ENCODE peak calls at places on chromosome 14, in four cellular contexts. J is AG09309, G is endothelial cell, W is transverse colon. Z is an unnamed sample.

GRCh38 chr14:34971381-34971780 is 11.4 kb upstream of the SRP54 start:
- DNase-seq in J (no peak), G (no peak), W (no peak), Z (no peak)

GRCh38 chr14:103880334-103880985 is 33.1 kb upstream of the PPP1R13B start:
- DNase-seq in J (peak; percentile 31), G (no peak), W (peak; percentile 72), Z (peak; percentile 68)

GRCh38 chr14:74616996-74617700 is 5.1 kb upstream of the LTBP2 start:
- DNase-seq in J (no peak), G (no peak), W (no peak), Z (no peak)

GRCh38 chr14:93857500-93857899 is 69.2 kb upstream of the PRIMA1 start:
- DNase-seq in J (no peak), G (no peak), W (no peak), Z (no peak)

GRCh38 chr14:99148861-99149610 is 123.0 kb downstream of the BCL11B start:
- DNase-seq in J (no peak), G (no peak), W (no peak), Z (no peak)

GRCh38 chr14:63470877-63471565 is 72.2 kb downstream of the PPP2R5E start:
- DNase-seq in J (peak; percentile 38), G (no peak), W (no peak), Z (no peak)

GRCh38 chr14:87409401-87409800 is 583.6 kb downstream of the GALC start:
- DNase-seq in J (no peak), G (no peak), W (no peak), Z (no peak)

GRCh38 chr14:36362648-36363047 is 42.2 kb upstream of the MBIP start:
- DNase-seq in J (no peak), G (no peak), W (no peak), Z (no peak)

GRCh38 chr14:92783813-92784431 is 10.2 kb upstream of the GOLGA5 start:
- DNase-seq in J (peak; percentile 50), G (peak; percentile 9), W (peak; percentile 29), Z (peak; percentile 45)

GRCh38 chr14:73785336-73785833 is 66.2 kb upstream of the PTGR2 start:
- DNase-seq in J (no peak), G (peak; percentile 33), W (peak; percentile 49), Z (no peak)

GRCh38 chr14:81110186-81110585 is 110.6 kb downstream of the GTF2A1 start:
- DNase-seq in J (no peak), G (no peak), W (no peak), Z (no peak)

GRCh38 chr14:72715910-72716268 is 178.0 kb downstream of the DPF3 start:
- DNase-seq in J (no peak), G (no peak), W (no peak), Z (no peak)

GRCh38 chr14:95236221-95236620 is 78.9 kb upstream of the DICER1 start:
- DNase-seq in J (no peak), G (no peak), W (no peak), Z (no peak)

GRCh38 chr14:44954750-44955149 is 7.0 kb downstream of the KLHL28 start:
- DNase-seq in J (no peak), G (no peak), W (no peak), Z (no peak)

GRCh38 chr14:31205681-31206535 is 1.7 kb downstream of the HECTD1 start:
- DNase-seq in J (peak; percentile 43), G (no peak), W (no peak), Z (no peak)

GRCh38 chr14:93733646-93734045 is 54.6 kb downstream of the PRIMA1 start:
- DNase-seq in J (no peak), G (no peak), W (no peak), Z (no peak)

GRCh38 chr14:33475623-33476022 is 475.3 kb downstream of the EGLN3 start:
- DNase-seq in J (no peak), G (peak; percentile 83), W (peak; percentile 73), Z (peak; percentile 58)

GRCh38 chr14:95356245-95356850 is 36.6 kb upstream of the CLMN start:
- DNase-seq in J (no peak), G (no peak), W (no peak), Z (no peak)

GRCh38 chr14:79016828-79017505 is 846.8 kb downstream of the NRXN3 start:
- DNase-seq in J (peak; percentile 62), G (no peak), W (no peak), Z (no peak)

GRCh38 chr14:89245802-89246201 is 171.2 kb downstream of the FOXN3 start:
- DNase-seq in J (no peak), G (no peak), W (no peak), Z (no peak)

GRCh38 chr14:62689741-62690140 is 355.5 kb downstream of the KCNH5 start:
- DNase-seq in J (no peak), G (no peak), W (no peak), Z (no peak)

GRCh38 chr14:63852271-63852816 is 460 bp upstream of the SYNE2 start:
- DNase-seq in J (no peak), G (no peak), W (no peak), Z (no peak)

GRCh38 chr14:32078794-32079663 is 1.9 kb downstream of the ARHGAP5 start:
- DNase-seq in J (no peak), G (no peak), W (no peak), Z (no peak)

GRCh38 chr14:72986214-72986613 is 40.7 kb downstream of the ZFYVE1 start:
- DNase-seq in J (no peak), G (no peak), W (no peak), Z (no peak)

GRCh38 chr14:68759912-68760311 is 33.0 kb downstream of the ZFP36L1 start:
- DNase-seq in J (no peak), G (no peak), W (no peak), Z (no peak)

GRCh38 chr14:68766299-68767247 is 26.3 kb downstream of the ZFP36L1 start:
- DNase-seq in J (no peak), G (no peak), W (no peak), Z (no peak)

GRCh38 chr14:68761391-68761790 is 31.5 kb downstream of the ZFP36L1 start:
- DNase-seq in J (no peak), G (no peak), W (no peak), Z (no peak)

GRCh38 chr14:68760771-68761170 is 32.1 kb downstream of the ZFP36L1 start:
- DNase-seq in J (no peak), G (no peak), W (no peak), Z (no peak)

DNA sequence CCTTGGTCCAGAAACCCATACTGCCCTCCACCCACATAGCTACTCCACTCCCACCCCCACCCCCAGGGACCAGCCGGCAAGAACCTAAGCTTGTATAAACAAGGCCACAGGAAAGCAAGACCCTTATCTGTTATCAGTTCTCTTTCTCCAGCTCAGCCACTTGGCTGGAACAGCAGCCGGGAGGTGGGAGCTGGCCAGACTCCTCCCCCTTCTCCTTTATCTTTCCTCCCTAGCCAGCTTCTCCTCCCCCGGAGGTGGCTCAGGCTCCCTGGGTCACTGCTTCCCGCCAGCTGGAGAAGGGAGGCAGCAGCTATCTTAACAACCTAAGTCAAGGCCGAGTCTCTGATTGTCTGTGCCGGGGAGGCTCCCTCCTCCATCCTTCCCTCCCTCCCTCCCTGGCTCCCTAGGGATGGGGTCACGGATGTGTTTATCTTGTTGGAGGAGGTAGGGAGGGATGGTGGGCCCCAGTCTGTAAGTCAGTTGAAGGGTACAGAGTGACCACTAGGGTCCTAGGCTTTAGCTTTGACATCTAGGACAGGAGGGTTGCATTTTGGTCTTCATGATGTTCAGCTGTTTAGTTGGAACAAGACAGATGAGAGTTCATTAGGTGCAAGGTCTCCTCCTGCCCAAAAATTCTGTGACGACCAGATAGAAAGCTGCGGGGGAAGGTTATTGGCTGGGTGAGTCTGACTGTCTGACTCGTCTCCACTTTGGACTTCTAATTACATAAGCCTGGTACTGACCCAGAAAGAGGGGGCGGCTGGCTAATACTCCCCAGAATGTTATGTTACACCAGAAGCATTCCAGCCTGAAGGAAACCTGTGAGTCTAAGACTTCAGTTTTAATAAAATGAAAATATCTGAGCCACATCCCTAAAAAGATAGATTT is 29.7 kb downstream of the ZFP36L1 start:
- DNase-seq in J (no peak), G (peak; percentile 51), W (no peak), Z (no peak)
- TF ChIP-seq CTCF in J (no peak), G (no peak), W (no peak), Z (no peak)

GRCh38 chr14:105012171-105012985 is 8.5 kb downstream of the CDCA4 start:
- DNase-seq in J (no peak), G (no peak), W (peak; percentile 34), Z (peak; percentile 64)
- TF ChIP-seq CTCF in J (peak; percentile 30), G (no peak), W (peak; percentile 44), Z (peak; percentile 24)

GRCh38 chr14:91356218-91356763 is 61.3 kb downstream of the CCDC88C start:
- DNase-seq in J (no peak), G (no peak), W (no peak), Z (no peak)

GRCh38 chr14:91358654-91359210 is 58.9 kb downstream of the CCDC88C start:
- DNase-seq in J (no peak), G (no peak), W (no peak), Z (no peak)

GRCh38 chr14:91357272-91357671 is 60.3 kb downstream of the CCDC88C start:
- DNase-seq in J (no peak), G (no peak), W (no peak), Z (no peak)

GRCh38 chr14:91354979-91355685 is 62.5 kb downstream of the CCDC88C start:
- DNase-seq in J (no peak), G (peak; percentile 71), W (peak; percentile 53), Z (no peak)

GRCh38 chr14:91357731-91358319 is 59.8 kb downstream of the CCDC88C start:
- DNase-seq in J (no peak), G (no peak), W (no peak), Z (no peak)
- TF ChIP-seq CTCF in J (no peak), G (no peak), W (no peak), Z (no peak)

GRCh38 chr14:100190126-100190525 is 30.7 kb upstream of the DEGS2 start:
- DNase-seq in J (no peak), G (no peak), W (no peak), Z (no peak)
- TF ChIP-seq CTCF in J (no peak), G (no peak), W (no peak), Z (no peak)

GRCh38 chr14:68929623-68930307 is 49.3 kb downstream of the ACTN1 start:
- DNase-seq in J (no peak), G (no peak), W (no peak), Z (no peak)

GRCh38 chr14:68932686-68933085 is 46.4 kb downstream of the ACTN1 start:
- DNase-seq in J (no peak), G (no peak), W (no peak), Z (no peak)

GRCh38 chr14:68932219-68932618 is 46.9 kb downstream of the ACTN1 start:
- DNase-seq in J (no peak), G (no peak), W (no peak), Z (no peak)

GRCh38 chr14:68931474-68932051 is 47.5 kb downstream of the ACTN1 start:
- DNase-seq in J (no peak), G (no peak), W (no peak), Z (no peak)

DNA sequence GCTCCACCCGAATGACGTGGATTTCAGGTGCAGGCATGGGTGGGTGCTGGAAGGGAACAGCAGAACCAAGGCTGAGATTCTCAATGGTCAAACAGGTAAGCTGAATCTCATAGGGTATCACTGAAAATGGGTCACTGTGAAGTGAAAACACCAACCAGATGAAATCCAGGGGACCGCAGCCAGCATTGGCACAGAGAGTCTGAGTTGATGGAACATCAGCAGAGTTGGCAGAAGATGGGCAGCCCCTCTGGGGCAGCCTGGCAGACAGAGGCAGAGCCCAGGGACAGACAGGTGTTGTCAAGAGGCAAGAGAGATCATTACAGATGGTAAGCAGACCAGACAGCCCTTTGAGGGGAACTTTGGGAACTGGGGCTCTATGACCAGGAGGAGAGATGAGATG is 48.0 kb downstream of the ACTN1 start:
- DNase-seq in J (no peak), G (no peak), W (no peak), Z (no peak)
- TF ChIP-seq CTCF in J (no peak), G (no peak), W (no peak), Z (no peak)